ENCODE peak calls at places on chromosomes 12 and 14, in seven cellular contexts. One of them, this sample, is unnamed.

GRCh38 chr12:71392521-71393145 is 47.0 kb upstream of the LGR5 start:
- DNase-seq in GM03348: peak
- DNase-seq in NCI-H2171: peak
- DNase-seq in BJ: peak
- DNase-seq in immature natural killer cell: peak
- DNase-seq in NCI-H187: no peak
- DNase-seq in kidney epithelial cell: peak
- DNase-seq in this sample: no peak

GRCh38 chr14:82309199-82309598 is 775.5 kb upstream of the SEL1L start:
- DNase-seq in NCI-H2171: no peak
- DNase-seq in kidney epithelial cell: no peak
- DNase-seq in NCI-H187: no peak
- DNase-seq in immature natural killer cell: no peak
- DNase-seq in GM03348: no peak
- DNase-seq in BJ: no peak
- DNase-seq in this sample: no peak

GRCh38 chr12:85489194-85489593 is 209.2 kb downstream of the ALX1 start:
- DNase-seq in kidney epithelial cell: no peak
- DNase-seq in BJ: no peak
- DNase-seq in GM03348: no peak
- DNase-seq in immature natural killer cell: no peak
- DNase-seq in NCI-H187: no peak
- DNase-seq in NCI-H2171: no peak
- DNase-seq in this sample: no peak

GRCh38 chr14:69716483-69717187 is 50.3 kb upstream of the SRSF5 start:
- DNase-seq in GM03348: peak
- DNase-seq in NCI-H2171: no peak
- DNase-seq in immature natural killer cell: peak
- DNase-seq in BJ: peak
- DNase-seq in kidney epithelial cell: peak
- DNase-seq in NCI-H187: no peak
- DNase-seq in this sample: no peak

GRCh38 chr14:85572845-85573244 is 42.9 kb downstream of the FLRT2 start:
- DNase-seq in GM03348: peak
- DNase-seq in NCI-H187: no peak
- DNase-seq in immature natural killer cell: no peak
- DNase-seq in BJ: no peak
- DNase-seq in NCI-H2171: no peak
- DNase-seq in kidney epithelial cell: peak
- DNase-seq in this sample: no peak

GRCh38 chr12:43882578-43883178 is 46.8 kb downstream of the TMEM117 start:
- DNase-seq in immature natural killer cell: peak
- DNase-seq in GM03348: peak
- DNase-seq in BJ: peak
- DNase-seq in NCI-H2171: peak
- DNase-seq in NCI-H187: no peak
- DNase-seq in kidney epithelial cell: no peak
- DNase-seq in this sample: peak

GRCh38 chr12:32115404-32116104 is 8.9 kb downstream of the BICD1 start:
- DNase-seq in BJ: peak
- DNase-seq in NCI-H2171: no peak
- DNase-seq in immature natural killer cell: no peak
- DNase-seq in NCI-H187: no peak
- DNase-seq in kidney epithelial cell: peak
- DNase-seq in GM03348: peak
- DNase-seq in this sample: no peak

GRCh38 chr12:85299058-85299457 is 19.0 kb downstream of the ALX1 start:
- DNase-seq in GM03348: no peak
- DNase-seq in kidney epithelial cell: no peak
- DNase-seq in NCI-H187: no peak
- DNase-seq in immature natural killer cell: no peak
- DNase-seq in BJ: no peak
- DNase-seq in NCI-H2171: no peak
- DNase-seq in this sample: no peak

GRCh38 chr12:68158427-68158826 is 1.1 kb downstream of the IFNG start:
- DNase-seq in NCI-H187: no peak
- DNase-seq in GM03348: peak
- DNase-seq in immature natural killer cell: peak
- DNase-seq in kidney epithelial cell: no peak
- DNase-seq in NCI-H2171: no peak
- DNase-seq in BJ: no peak
- DNase-seq in this sample: no peak

GRCh38 chr14:91883770-91884169 is 16.4 kb upstream of the TC2N start:
- DNase-seq in NCI-H187: no peak
- DNase-seq in BJ: no peak
- DNase-seq in kidney epithelial cell: no peak
- DNase-seq in immature natural killer cell: no peak
- DNase-seq in GM03348: no peak
- DNase-seq in NCI-H2171: no peak
- DNase-seq in this sample: no peak

GRCh38 chr14:22570132-22570949 is 18.7 kb downstream of the DAD1 start:
- DNase-seq in NCI-H187: peak
- DNase-seq in NCI-H2171: peak
- DNase-seq in GM03348: peak
- DNase-seq in kidney epithelial cell: no peak
- DNase-seq in immature natural killer cell: peak
- DNase-seq in BJ: no peak
- DNase-seq in this sample: peak

GRCh38 chr12:47686645-47687240 is 19.1 kb downstream of the RPAP3 start:
- DNase-seq in BJ: no peak
- DNase-seq in GM03348: peak
- DNase-seq in NCI-H187: no peak
- DNase-seq in immature natural killer cell: peak
- DNase-seq in kidney epithelial cell: no peak
- DNase-seq in NCI-H2171: peak
- DNase-seq in this sample: no peak

GRCh38 chr14:91255820-91256219 is 11.3 kb upstream of the GPR68 start:
- DNase-seq in NCI-H2171: no peak
- DNase-seq in kidney epithelial cell: no peak
- DNase-seq in GM03348: no peak
- DNase-seq in NCI-H187: no peak
- DNase-seq in BJ: no peak
- DNase-seq in immature natural killer cell: no peak
- DNase-seq in this sample: no peak

GRCh38 chr14:85934123-85934885 is 404.4 kb downstream of the FLRT2 start:
- DNase-seq in kidney epithelial cell: no peak
- DNase-seq in immature natural killer cell: peak
- DNase-seq in BJ: no peak
- DNase-seq in NCI-H2171: no peak
- DNase-seq in NCI-H187: peak
- DNase-seq in GM03348: no peak
- DNase-seq in this sample: peak

GRCh38 chr12:89833337-89834252 is 125.0 kb upstream of the ATP2B1 start:
- DNase-seq in NCI-H187: no peak
- DNase-seq in kidney epithelial cell: no peak
- DNase-seq in immature natural killer cell: no peak
- DNase-seq in BJ: peak
- DNase-seq in NCI-H2171: no peak
- DNase-seq in GM03348: peak
- DNase-seq in this sample: no peak

GRCh38 chr14:68495101-68495637 is 297.7 kb downstream of the ZFP36L1 start:
- DNase-seq in NCI-H2171: no peak
- DNase-seq in kidney epithelial cell: no peak
- DNase-seq in NCI-H187: no peak
- DNase-seq in BJ: no peak
- DNase-seq in GM03348: no peak
- DNase-seq in immature natural killer cell: no peak
- DNase-seq in this sample: no peak

GRCh38 chr14:76812093-76812421 is 625 bp downstream of the ANGEL1 start:
- DNase-seq in NCI-H2171: no peak
- DNase-seq in GM03348: no peak
- DNase-seq in immature natural killer cell: no peak
- DNase-seq in NCI-H187: no peak
- DNase-seq in kidney epithelial cell: no peak
- DNase-seq in BJ: no peak
- DNase-seq in this sample: no peak

GRCh38 chr12:59173696-59174095 is 253.4 kb upstream of the LRIG3 start:
- DNase-seq in NCI-H187: no peak
- DNase-seq in BJ: no peak
- DNase-seq in kidney epithelial cell: no peak
- DNase-seq in NCI-H2171: no peak
- DNase-seq in GM03348: no peak
- DNase-seq in immature natural killer cell: no peak
- DNase-seq in this sample: no peak

GRCh38 chr14:53849549-53849948 is 107.1 kb downstream of the BMP4 start:
- DNase-seq in GM03348: no peak
- DNase-seq in immature natural killer cell: no peak
- DNase-seq in BJ: no peak
- DNase-seq in NCI-H187: no peak
- DNase-seq in NCI-H2171: no peak
- DNase-seq in kidney epithelial cell: no peak
- DNase-seq in this sample: no peak

GRCh38 chr14:23600322-23600707 is 21.7 kb upstream of the JPH4 start:
- DNase-seq in GM03348: no peak
- DNase-seq in kidney epithelial cell: no peak
- DNase-seq in BJ: no peak
- DNase-seq in immature natural killer cell: no peak
- DNase-seq in NCI-H2171: no peak
- DNase-seq in NCI-H187: no peak
- DNase-seq in this sample: no peak

This sample was measured in NCI-H2107.